ENCODE peak calls at places on chromosomes 5 and 9, in five cellular contexts. E, G, X, B and W are unnamed samples.

GRCh38 chr9:70217029-70217428 is 41.7 kb upstream of the SMC5 start:
- DNase-seq in E (no peak), G (no peak), X (no peak), B (no peak), W (no peak)

GRCh38 chr5:166726406-166726805 is 1565.0 kb upstream of the WWC1 start:
- DNase-seq in E (no peak), G (no peak), X (no peak), B (no peak), W (no peak)

GRCh38 chr5:107674655-107675054 is 3.9 kb upstream of the EFNA5 start:
- DNase-seq in E (no peak), G (peak), X (no peak), B (no peak), W (no peak)

GRCh38 chr5:134445841-134446818 is 34.4 kb upstream of the CDKN2AIPNL start:
- DNase-seq in E (no peak), G (no peak), X (no peak), B (no peak), W (no peak)

GRCh38 chr5:51226420-51226735 is 156.9 kb upstream of the ISL1 start:
- DNase-seq in E (peak), G (no peak), X (no peak), B (no peak), W (no peak)

GRCh38 chr5:126228934-126229333 is 194.3 kb upstream of the GRAMD2B start:
- DNase-seq in E (no peak), G (no peak), X (no peak), B (no peak), W (no peak)

GRCh38 chr9:121235512-121235911 is 32.5 kb upstream of the GSN start:
- DNase-seq in E (no peak), G (no peak), X (no peak), B (no peak), W (no peak)

GRCh38 chr9:7304596-7304995 is 495.0 kb downstream of the DMAC1 start:
- DNase-seq in E (no peak), G (no peak), X (no peak), B (no peak), W (no peak)

GRCh38 chr9:133841167-133841812 is 103.1 kb upstream of the SARDH start:
- DNase-seq in E (no peak), G (no peak), X (no peak), B (no peak), W (no peak)

GRCh38 chr9:128022886-128023285 is 42.1 kb upstream of the EEIG1 start:
- DNase-seq in E (no peak), G (no peak), X (no peak), B (no peak), W (no peak)

GRCh38 chr9:28853487-28853886 is 1280.2 kb upstream of the C9orf72 start:
- DNase-seq in E (no peak), G (no peak), X (no peak), B (no peak), W (no peak)

GRCh38 chr9:111572945-111573604 is 26.4 kb downstream of the PTGR1 start:
- DNase-seq in E (no peak), G (peak), X (no peak), B (peak), W (no peak)

GRCh38 chr5:81353189-81353588 is 40.7 kb downstream of the ACOT12 start:
- DNase-seq in E (no peak), G (no peak), X (no peak), B (no peak), W (no peak)

GRCh38 chr9:127083598-127083997 is 38.8 kb downstream of the ANGPTL2 start:
- DNase-seq in E (no peak), G (peak), X (no peak), B (no peak), W (no peak)

GRCh38 chr5:134249469-134250379 is 23.9 kb upstream of the PPP2CA start:
- DNase-seq in E (no peak), G (peak), X (no peak), B (no peak), W (no peak)

GRCh38 chr5:130937046-130937445 is 228.0 kb downstream of the HINT1 start:
- DNase-seq in E (no peak), G (no peak), X (no peak), B (no peak), W (no peak)

DNA sequence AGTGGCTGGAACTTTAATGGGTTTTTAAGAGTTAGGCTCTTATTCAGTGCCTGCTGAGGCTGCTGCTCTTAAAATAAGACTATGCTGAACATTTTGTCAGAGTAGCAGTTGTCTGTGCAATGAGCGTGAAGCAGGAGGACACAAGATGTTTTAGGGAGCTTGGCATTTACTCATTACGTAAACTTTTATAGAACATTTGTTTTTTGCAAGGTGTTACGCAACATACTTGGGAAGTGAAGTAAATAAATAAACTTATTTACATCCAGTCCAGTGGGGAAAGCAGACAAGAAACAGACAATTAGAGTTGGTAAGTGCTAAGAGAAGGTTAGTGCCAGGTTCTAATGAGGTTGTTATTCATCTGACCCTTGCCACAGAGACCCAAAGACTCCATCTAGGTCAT is 226.0 kb downstream of the HINT1 start:
- DNase-seq in E (no peak), G (no peak), X (no peak), B (no peak), W (no peak)
- TF ChIP-seq CTCF in E (no peak), G (no peak), X (no peak), B (no peak), W (no peak)

GRCh38 chr5:5816960-5817359 is 394.5 kb downstream of the ICE1 start:
- DNase-seq in E (no peak), G (no peak), X (no peak), B (no peak), W (no peak)
- TF ChIP-seq CTCF in E (no peak), G (no peak), X (no peak), B (no peak), W (no peak)

GRCh38 chr5:122183795-122184185 is 54.4 kb downstream of the ZNF474 start:
- DNase-seq in E (no peak), G (no peak), X (no peak), B (no peak), W (no peak)

GRCh38 chr5:122183098-122183794 is 53.9 kb downstream of the ZNF474 start:
- DNase-seq in E (no peak), G (peak), X (no peak), B (no peak), W (no peak)

GRCh38 chr5:122180146-122180712 is 50.9 kb downstream of the ZNF474 start:
- DNase-seq in E (no peak), G (no peak), X (peak), B (no peak), W (no peak)

GRCh38 chr5:122182491-122182921 is 53.2 kb downstream of the ZNF474 start:
- DNase-seq in E (no peak), G (peak), X (no peak), B (no peak), W (no peak)

GRCh38 chr5:122180863-122181519 is 51.6 kb downstream of the ZNF474 start:
- DNase-seq in E (no peak), G (peak), X (no peak), B (no peak), W (no peak)
- TF ChIP-seq CTCF in E (no peak), G (no peak), X (no peak), B (no peak), W (no peak)

DNA sequence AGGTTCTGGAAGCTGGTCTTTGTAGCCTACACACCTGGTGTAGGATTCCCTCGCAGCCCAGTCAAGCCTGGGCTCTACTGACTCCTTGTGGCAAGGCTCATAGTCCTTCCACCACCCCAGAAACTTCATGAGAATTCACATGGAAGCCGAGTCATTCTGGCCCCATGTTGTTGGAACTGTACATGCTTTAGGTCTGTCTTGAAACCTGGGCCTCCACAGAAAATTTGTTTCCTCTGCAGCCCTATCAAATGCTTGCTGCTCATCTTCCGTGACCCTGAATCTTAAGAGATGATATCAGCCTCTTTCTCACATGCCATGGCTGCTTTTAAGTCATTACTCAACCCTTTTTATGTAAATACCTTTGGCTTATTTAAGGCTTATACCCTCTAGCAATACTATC is 113.4 kb upstream of the GRHPR start:
- DNase-seq in E (no peak), G (peak), X (peak), B (no peak), W (no peak)
- TF ChIP-seq CTCF in E (no peak), G (peak), X (peak), B (peak), W (peak)